ENCODE peak calls at places on chromosomes 7 and 10, in seven cellular contexts. E is body of pancreas, P is right lobe of liver, I is astrocyte of the cerebellum, A is tibial nerve, V is endothelial cell, G is Panc1. B is an unnamed sample.

GRCh38 chr7:699260-700170 is 27.0 kb upstream of the DNAAF5 start:
- DNase-seq in E (no peak), P (no peak), I (no peak), A (no peak), V (no peak), G (no peak), B (no peak)

GRCh38 chr7:2499719-2500430 is 19.7 kb upstream of the LFNG start:
- DNase-seq in E (no peak), P (no peak), I (no peak), A (no peak), V (peak), G (no peak), B (no peak)

GRCh38 chr10:1567742-1568495 is 169.4 kb downstream of the ADARB2 start:
- DNase-seq in E (no peak), P (no peak), I (no peak), A (no peak), V (no peak), G (no peak), B (no peak)

GRCh38 chr7:41107330-41107937 is 595.5 kb downstream of the INHBA start:
- DNase-seq in E (no peak), P (no peak), I (no peak), A (no peak), V (no peak), G (peak), B (peak)

GRCh38 chr10:103429647-103430046 is 22.5 kb downstream of the CALHM2 start:
- DNase-seq in E (no peak), P (no peak), I (no peak), A (no peak), V (no peak), G (no peak), B (no peak)

GRCh38 chr7:43758029-43758860 is at the start of gene BLVRA:
- DNase-seq in E (peak), P (peak), I (no peak), A (peak), V (peak), G (no peak), B (no peak)

GRCh38 chr10:35739998-35740397 is 97.9 kb upstream of the FZD8 start:
- DNase-seq in E (no peak), P (no peak), I (no peak), A (no peak), V (no peak), G (no peak), B (no peak)

GRCh38 chr7:77330169-77330882 is 85.8 kb downstream of the GSAP start:
- DNase-seq in E (no peak), P (no peak), I (no peak), A (no peak), V (no peak), G (no peak), B (no peak)

GRCh38 chr7:93196331-93196730 is 29.9 kb downstream of the HEPACAM2 start:
- DNase-seq in E (no peak), P (no peak), I (no peak), A (no peak), V (no peak), G (no peak), B (no peak)

GRCh38 chr10:100006241-100006886 is 3.4 kb downstream of the DNMBP start:
- DNase-seq in E (no peak), P (no peak), I (peak), A (no peak), V (no peak), G (peak), B (peak)

GRCh38 chr10:100482181-100482833 is 19.5 kb downstream of the WNT8B start:
- DNase-seq in E (peak), P (peak), I (peak), A (no peak), V (peak), G (peak), B (peak)

GRCh38 chr10:59129867-59130266 is 46.6 kb upstream of the PHYHIPL start:
- DNase-seq in E (no peak), P (no peak), I (no peak), A (no peak), V (no peak), G (no peak), B (no peak)

GRCh38 chr7:94300176-94300835 is 94.4 kb upstream of the COL1A2 start:
- DNase-seq in E (no peak), P (no peak), I (no peak), A (no peak), V (no peak), G (no peak), B (no peak)

GRCh38 chr10:101322266-101323151 is 31.5 kb upstream of the BTRC start:
- DNase-seq in E (no peak), P (no peak), I (no peak), A (no peak), V (no peak), G (no peak), B (no peak)

GRCh38 chr10:18737841-18738240 is 78.6 kb downstream of the ARL5B start:
- DNase-seq in E (no peak), P (no peak), I (peak), A (no peak), V (no peak), G (no peak), B (peak)

DNA sequence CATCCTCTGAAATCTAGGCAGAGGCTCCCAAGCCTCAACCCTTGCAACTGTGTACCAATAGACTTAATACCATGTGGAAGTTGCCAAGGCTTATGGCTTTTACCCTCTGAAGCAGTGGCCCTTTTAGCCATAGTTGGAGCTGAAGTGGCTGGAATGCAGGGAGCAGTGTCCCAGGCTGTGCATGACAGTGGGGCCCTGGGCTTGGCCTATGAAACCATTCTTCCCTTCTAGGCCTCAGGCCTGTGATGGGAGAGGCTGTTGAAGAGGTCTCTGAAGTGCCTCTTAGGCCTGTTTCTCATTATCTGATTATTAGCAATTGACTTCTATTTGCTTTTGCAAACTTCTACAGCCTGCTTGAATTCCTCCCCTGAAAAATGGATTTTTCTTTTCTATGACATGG is 612.7 kb upstream of the ZWINT start:
- DNase-seq in E (no peak), P (no peak), I (no peak), A (no peak), V (no peak), G (no peak), B (no peak)
- TF ChIP-seq CTCF in E (no peak), P (no peak), I (no peak), A (no peak), V (no peak), G (no peak), B (no peak)

DNA sequence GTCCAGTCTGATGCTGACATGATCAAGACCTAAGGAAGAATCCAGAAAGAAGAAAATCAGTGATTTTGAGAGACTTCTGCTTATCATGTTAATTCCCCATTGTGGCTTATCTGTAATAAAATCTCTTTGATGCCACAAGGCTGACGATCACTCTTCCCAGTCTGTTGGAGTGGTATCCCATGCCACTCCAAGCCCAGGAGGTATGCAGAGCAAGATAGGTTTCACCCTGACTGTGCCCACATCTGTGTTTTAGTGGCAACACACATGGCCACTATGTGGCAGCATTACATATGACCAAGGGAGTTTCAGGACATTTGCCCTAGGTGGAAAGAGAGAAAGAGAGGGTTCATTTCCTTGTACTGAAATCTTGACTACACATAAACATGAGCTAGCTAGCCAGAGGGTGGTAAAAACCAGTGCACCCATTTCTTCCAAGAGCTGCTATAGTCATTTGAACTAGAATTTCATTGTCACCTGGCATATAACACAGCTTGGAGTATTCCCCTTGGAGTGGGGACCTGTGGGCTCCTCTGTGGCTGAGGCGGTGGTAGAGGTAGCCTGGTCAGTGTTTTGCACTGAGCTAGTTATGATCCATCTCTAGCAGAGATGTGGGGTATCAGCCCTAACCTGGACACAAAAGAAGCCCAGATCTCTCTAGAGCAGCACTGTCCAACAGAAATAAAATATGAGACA is 20.8 kb downstream of the LAMB4 start:
- DNase-seq in E (peak), P (no peak), I (no peak), A (no peak), V (no peak), G (no peak), B (no peak)
- TF ChIP-seq CTCF in E (peak), P (peak), I (peak), A (no peak), V (no peak), G (peak), B (peak)

DNA sequence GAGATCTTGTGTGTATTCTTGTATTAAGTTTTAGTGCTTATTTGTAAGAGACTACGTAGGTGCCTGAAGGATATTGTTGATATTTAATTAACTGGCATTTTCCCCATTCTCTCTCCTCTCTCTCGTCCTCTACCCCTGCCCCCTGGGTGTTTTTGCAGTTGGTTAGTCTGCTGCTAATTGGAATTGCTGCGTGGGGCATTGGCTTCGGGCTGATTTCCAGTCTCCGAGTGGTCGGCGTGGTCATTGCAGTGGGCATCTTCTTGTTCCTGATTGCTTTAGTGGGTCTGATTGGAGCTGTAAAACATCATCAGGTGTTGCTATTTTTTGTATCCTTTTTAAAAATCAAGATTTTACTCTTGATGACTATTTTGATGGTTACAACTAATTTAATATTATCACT is 22.5 kb downstream of the TSPAN13 start:
- DNase-seq in E (no peak), P (no peak), I (no peak), A (no peak), V (no peak), G (no peak), B (no peak)
- TF ChIP-seq CTCF in E (no peak), P (no peak), I (no peak), A (no peak), V (no peak), G (no peak), B (no peak)

GRCh38 chr7:134331393-134331792 is 14.7 kb upstream of the SLC35B4 start:
- DNase-seq in E (no peak), P (no peak), I (no peak), A (no peak), V (no peak), G (no peak), B (no peak)
- TF ChIP-seq CTCF in E (no peak), P (no peak), I (no peak), A (no peak), V (no peak), G (no peak), B (no peak)

GRCh38 chr7:123054357-123055133 is 59.0 kb upstream of the TAS2R16 start:
- DNase-seq in E (peak), P (no peak), I (no peak), A (no peak), V (peak), G (no peak), B (no peak)
- TF ChIP-seq CTCF in E (no peak), P (no peak), I (peak), A (no peak), V (no peak), G (no peak), B (no peak)

GRCh38 chr7:76281006-76281705 is 21.3 kb upstream of the HSPB1 start:
- DNase-seq in E (no peak), P (no peak), I (no peak), A (no peak), V (no peak), G (no peak), B (no peak)
- TF ChIP-seq CTCF in E (no peak), P (no peak), I (no peak), A (no peak), V (no peak), G (no peak), B (no peak)

B was measured in HFFc6.